ENCODE peak calls at places on chromosomes 11 and 22, in five cellular contexts. K, G, A, W and U are unnamed samples.

GRCh38 chr11:76670475-76671235 is at the start of gene LRRC32:
- DNase-seq in K (no peak), G (no peak), A (peak; percentile 69), W (no peak), U (no peak)

GRCh38 chr11:64041846-64042245 is 6.1 kb downstream of the FLRT1 start:
- DNase-seq in K (no peak), G (no peak), A (no peak), W (no peak), U (no peak)

GRCh38 chr11:71247551-71248250 is 4.7 kb downstream of the SHANK2 start:
- DNase-seq in K (no peak), G (no peak), A (no peak), W (no peak), U (no peak)

GRCh38 chr22:24338701-24339451 is 68.2 kb downstream of the SPECC1L start:
- DNase-seq in K (no peak), G (no peak), A (no peak), W (no peak), U (peak; percentile 26)

GRCh38 chr11:125772834-125773505 is 5.7 kb downstream of the PATE2 start:
- DNase-seq in K (peak; percentile 79), G (no peak), A (no peak), W (no peak), U (peak; percentile 67)

GRCh38 chr11:74694536-74694935 is 36.7 kb downstream of the CHRDL2 start:
- DNase-seq in K (no peak), G (no peak), A (no peak), W (no peak), U (no peak)

GRCh38 chr11:56331861-56332491 is 13.9 kb upstream of the OR8K1 start:
- DNase-seq in K (no peak), G (no peak), A (no peak), W (no peak), U (no peak)

GRCh38 chr11:1138053-1138452 is 19.7 kb upstream of the MUC5AC start:
- DNase-seq in K (no peak), G (no peak), A (no peak), W (no peak), U (no peak)

GRCh38 chr11:35183526-35183925 is 44.6 kb downstream of the CD44 start:
- DNase-seq in K (no peak), G (no peak), A (no peak), W (no peak), U (no peak)

GRCh38 chr11:131661137-131661536 is 290.7 kb downstream of the NTM start:
- DNase-seq in K (peak; percentile 54), G (no peak), A (no peak), W (no peak), U (no peak)

GRCh38 chr22:19066531-19067271 is 55.5 kb downstream of the DGCR2 start:
- DNase-seq in K (no peak), G (no peak), A (no peak), W (no peak), U (no peak)

GRCh38 chr22:46801331-46801811 is 38.9 kb downstream of the TBC1D22A start:
- DNase-seq in K (no peak), G (no peak), A (no peak), W (peak; percentile 90), U (no peak)

GRCh38 chr11:90669094-90669493 is 446.2 kb upstream of the CHORDC1 start:
- DNase-seq in K (no peak), G (no peak), A (no peak), W (no peak), U (no peak)

GRCh38 chr11:114026355-114026754 is 33.2 kb upstream of the ZBTB16 start:
- DNase-seq in K (no peak), G (peak; percentile 25), A (no peak), W (no peak), U (no peak)

GRCh38 chr11:25991476-25991875 is 340.5 kb upstream of the ANO3 start:
- DNase-seq in K (no peak), G (no peak), A (no peak), W (no peak), U (no peak)

GRCh38 chr11:34343153-34343552 is 14.7 kb downstream of the ABTB2 start:
- DNase-seq in K (peak; percentile 76), G (no peak), A (no peak), W (no peak), U (peak; percentile 45)

GRCh38 chr11:88353386-88353785 is 15.8 kb upstream of the CTSC start:
- DNase-seq in K (no peak), G (no peak), A (no peak), W (no peak), U (no peak)

GRCh38 chr22:22030493-22031182 is 48.1 kb upstream of the TOP3B start:
- DNase-seq in K (no peak), G (no peak), A (peak; percentile 46), W (no peak), U (no peak)

GRCh38 chr11:1852885-1853284 is at the start of gene LSP1:
- DNase-seq in K (no peak), G (peak; percentile 79), A (no peak), W (no peak), U (no peak)

GRCh38 chr11:103601230-103601846 is 435.1 kb upstream of the DDI1 start:
- DNase-seq in K (no peak), G (peak; percentile 44), A (no peak), W (no peak), U (peak; percentile 41)

GRCh38 chr11:112627588-112628045 is 333.6 kb upstream of the NCAM1 start:
- DNase-seq in K (no peak), G (no peak), A (no peak), W (no peak), U (no peak)

GRCh38 chr11:17822021-17822781 is 87.6 kb downstream of the KCNC1 start:
- DNase-seq in K (no peak), G (no peak), A (no peak), W (no peak), U (peak; percentile 54)

GRCh38 chr11:75813622-75814039 is 1.4 kb upstream of the UVRAG start:
- DNase-seq in K (no peak), G (no peak), A (no peak), W (no peak), U (no peak)

GRCh38 chr11:121452609-121453150 is at the start of gene SORL1-AS1:
- DNase-seq in K (no peak), G (peak; percentile 42), A (no peak), W (no peak), U (no peak)

GRCh38 chr22:25656724-25657123 is 85.3 kb upstream of the MYO18B start:
- DNase-seq in K (no peak), G (no peak), A (no peak), W (no peak), U (no peak)

GRCh38 chr22:21866821-21867527 is 471 bp downstream of the MAPK1 start:
- DNase-seq in K (no peak), G (peak; percentile 39), A (peak; percentile 26), W (no peak), U (no peak)

GRCh38 chr11:117643606-117644300 is 153.3 kb downstream of the DSCAML1 start:
- DNase-seq in K (no peak), G (no peak), A (no peak), W (no peak), U (no peak)

DNA sequence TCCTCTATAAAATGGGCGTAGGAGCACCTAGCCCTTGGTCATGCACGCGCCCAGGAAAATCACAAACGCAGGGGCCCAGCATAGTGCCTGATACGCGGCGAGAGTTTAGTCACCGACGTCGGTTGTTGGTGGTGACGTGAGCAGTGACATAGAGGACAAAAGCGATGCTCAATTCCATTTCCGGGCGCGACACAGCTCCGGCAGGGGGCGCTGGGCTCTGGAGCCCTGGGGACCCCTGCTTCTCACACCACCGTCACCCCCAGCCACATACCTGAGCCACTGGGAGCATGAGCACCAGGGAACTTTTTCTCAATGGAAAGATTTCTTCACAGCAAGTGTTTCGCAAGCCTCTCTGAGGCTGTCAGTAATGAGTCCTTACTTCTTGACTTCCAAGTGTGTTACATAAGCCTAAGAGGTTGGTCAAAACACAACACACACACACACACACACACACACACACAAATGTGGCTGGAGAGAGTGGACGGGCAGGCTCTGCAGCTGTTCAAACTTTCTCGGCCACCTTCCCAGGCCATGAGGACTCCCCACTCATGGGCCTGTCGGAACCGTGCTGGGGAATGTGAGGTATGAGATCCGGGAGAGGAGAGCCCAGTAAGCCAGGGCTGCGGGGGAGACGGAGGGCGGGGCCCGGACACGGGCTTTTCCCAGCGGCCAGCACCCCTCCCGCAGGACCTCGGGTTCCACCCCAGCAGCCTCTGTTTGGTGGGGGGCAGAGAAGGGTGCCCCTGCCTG is 36.9 kb upstream of the LINC01488 start:
- DNase-seq in K (peak; percentile 76), G (no peak), A (no peak), W (no peak), U (peak; percentile 82)
- TF ChIP-seq CTCF in K (peak; percentile 60), G (no peak), A (no peak), W (no peak), U (no peak)

DNA sequence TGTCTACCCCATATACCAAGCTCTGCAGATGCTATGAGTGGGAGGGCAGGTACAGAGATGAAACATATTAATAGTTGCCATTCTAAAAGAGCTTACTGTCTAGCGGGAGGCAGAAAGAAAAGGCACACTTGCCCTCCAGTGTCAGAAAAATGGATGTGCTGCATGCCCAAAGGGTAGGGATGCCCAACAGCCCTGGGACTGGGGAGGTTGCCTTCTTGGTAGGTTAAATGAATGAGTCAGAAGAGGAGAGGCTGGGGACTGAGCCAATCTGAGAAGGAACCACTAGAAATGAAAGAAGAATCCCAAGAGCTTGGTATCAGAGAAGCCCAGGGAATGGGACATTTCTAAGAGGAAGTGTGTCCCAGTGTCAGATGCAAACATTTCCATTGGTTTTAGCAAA is 1.2 kb downstream of the BIRC3 start:
- DNase-seq in K (no peak), G (no peak), A (no peak), W (no peak), U (no peak)
- H3K4me3 ChIP-seq in K (no peak overlapping the region), G (no peak overlapping the region), A (no peak overlapping the region), W (no peak overlapping the region), U (no peak overlapping the region)

GRCh38 chr22:37172266-37173245 is 15.5 kb downstream of the C1QTNF6 start:
- DNase-seq in K (no peak), G (no peak), A (no peak), W (no peak), U (no peak)
- TF ChIP-seq CTCF in K (no peak), G (no peak), A (no peak), W (no peak), U (no peak)

GRCh38 chr11:40289370-40289769 is 1170.1 kb downstream of the LRRC4C start:
- DNase-seq in K (no peak), G (no peak), A (no peak), W (no peak), U (no peak)

GRCh38 chr11:40288212-40288803 is 1171.1 kb downstream of the LRRC4C start:
- DNase-seq in K (no peak), G (no peak), A (no peak), W (no peak), U (no peak)

GRCh38 chr11:40285520-40285919 is 1173.9 kb downstream of the LRRC4C start:
- DNase-seq in K (no peak), G (no peak), A (no peak), W (no peak), U (no peak)

GRCh38 chr11:40290031-40290650 is 1169.3 kb downstream of the LRRC4C start:
- DNase-seq in K (no peak), G (no peak), A (no peak), W (no peak), U (no peak)

GRCh38 chr11:40286137-40286536 is 1173.3 kb downstream of the LRRC4C start:
- DNase-seq in K (no peak), G (no peak), A (no peak), W (no peak), U (no peak)
- H3K4me3 ChIP-seq in K (no peak overlapping the region), G (no peak overlapping the region), A (no peak overlapping the region), W (no peak overlapping the region), U (no peak overlapping the region)

GRCh38 chr11:95262994-95263764 is 32.2 kb upstream of the SESN3 start:
- DNase-seq in K (no peak), G (peak; percentile 8), A (no peak), W (no peak), U (no peak)
- TF ChIP-seq CTCF in K (no peak), G (no peak), A (no peak), W (no peak), U (no peak)

GRCh38 chr11:12707500-12707880 is 33.3 kb downstream of the TEAD1 start:
- DNase-seq in K (no peak), G (no peak), A (no peak), W (no peak), U (no peak)
- H3K4me3 ChIP-seq in K (no peak overlapping the region), G (no peak overlapping the region), A (no peak overlapping the region), W (no peak overlapping the region), U (no peak overlapping the region)